ENCODE peak calls at places on chromosome 12, in six cellular contexts. N is HepG2, D is foreskin fibroblast, M is cardiac muscle cell, S is ascending aorta, A is colonic mucosa. J is an unnamed sample.
A peak's percentile ranks its signal among the peaks of the same experiment; 100 is the strongest.

GRCh38 chr12:78101181-78101876 is 270.6 kb downstream of the NAV3 start:
- DNase-seq in N (no peak), D (no peak), M (no peak), S (no peak), A (no peak), J (no peak)

GRCh38 chr12:78711954-78712353 is 152.6 kb upstream of the SYT1 start:
- DNase-seq in N (no peak), D (no peak), M (no peak), S (no peak), A (no peak), J (no peak)

GRCh38 chr12:68873316-68873715 is 59.7 kb downstream of the CPM start:
- DNase-seq in N (no peak), D (no peak), M (no peak), S (no peak), A (no peak), J (no peak)

GRCh38 chr12:117441751-117442150 is 80.3 kb upstream of the NOS1 start:
- DNase-seq in N (no peak), D (peak; percentile 5), M (no peak), S (no peak), A (no peak), J (peak; percentile 12)

GRCh38 chr12:42213954-42214426 is 24.1 kb downstream of the YAF2 start:
- DNase-seq in N (no peak), D (peak; percentile 56), M (peak; percentile 85), S (peak; percentile 71), A (no peak), J (peak; percentile 38)

GRCh38 chr12:131487379-131488129 is 223.3 kb upstream of the SFSWAP start:
- DNase-seq in N (no peak), D (no peak), M (no peak), S (no peak), A (no peak), J (no peak)

GRCh38 chr12:3148366-3149000 is 71.3 kb downstream of the TSPAN9 start:
- DNase-seq in N (no peak), D (no peak), M (no peak), S (no peak), A (no peak), J (no peak)

GRCh38 chr12:115023279-115023678 is 339.3 kb upstream of the TBX3 start:
- DNase-seq in N (no peak), D (peak; percentile 88), M (no peak), S (no peak), A (peak; percentile 20), J (peak; percentile 19)

GRCh38 chr12:118064608-118065007 is 3.6 kb upstream of the WSB2 start:
- DNase-seq in N (no peak), D (peak; percentile 14), M (no peak), S (no peak), A (no peak), J (no peak)

GRCh38 chr12:56785874-56786273 is 22.8 kb downstream of the HSD17B6 start:
- DNase-seq in N (no peak), D (no peak), M (no peak), S (no peak), A (no peak), J (no peak)

GRCh38 chr12:48000878-48001321 is 3.4 kb downstream of the COL2A1 start:
- DNase-seq in N (no peak), D (peak; percentile 80), M (peak; percentile 78), S (no peak), A (no peak), J (peak; percentile 16)

GRCh38 chr12:21771311-21771710 is 3.2 kb downstream of the KCNJ8 start:
- DNase-seq in N (no peak), D (peak; percentile 12), M (no peak), S (no peak), A (no peak), J (no peak)

GRCh38 chr12:49959570-49960473 is 1.9 kb upstream of the AQP5 start:
- DNase-seq in N (no peak), D (no peak), M (peak; percentile 40), S (no peak), A (no peak), J (no peak)

GRCh38 chr12:34399631-34400422 is 377.5 kb downstream of the ALG10 start:
- DNase-seq in N (no peak), D (no peak), M (no peak), S (peak; percentile 33), A (peak; percentile 9), J (no peak)

GRCh38 chr12:67484788-67485480 is 163.6 kb upstream of the DYRK2 start:
- DNase-seq in N (no peak), D (no peak), M (no peak), S (no peak), A (no peak), J (no peak)

GRCh38 chr12:132639996-132640520 is 21.5 kb downstream of the P2RX2 start:
- DNase-seq in N (no peak), D (no peak), M (no peak), S (no peak), A (no peak), J (no peak)

GRCh38 chr12:114665411-114666181 is 18.4 kb downstream of the TBX3 start:
- DNase-seq in N (no peak), D (peak; percentile 75), M (no peak), S (no peak), A (no peak), J (no peak)

GRCh38 chr12:51421266-51421884 is 3.3 kb upstream of the SLC4A8 start:
- DNase-seq in N (peak; percentile 48), D (peak; percentile 87), M (peak; percentile 85), S (no peak), A (peak; percentile 66), J (peak; percentile 53)

GRCh38 chr12:112473056-112473455 is 54.3 kb downstream of the PTPN11 start:
- DNase-seq in N (no peak), D (peak; percentile 7), M (no peak), S (no peak), A (no peak), J (no peak)

GRCh38 chr12:108004368-108004767 is 124.7 kb upstream of the WSCD2 start:
- DNase-seq in N (no peak), D (peak; percentile 2), M (peak; percentile 71), S (no peak), A (no peak), J (no peak)

GRCh38 chr12:43550831-43551270 is 1.2 kb downstream of the ADAMTS20 start:
- DNase-seq in N (no peak), D (no peak), M (peak; percentile 31), S (no peak), A (no peak), J (no peak)

GRCh38 chr12:29782821-29783772 is 645 bp downstream of the TMTC1 start:
- DNase-seq in N (no peak), D (peak; percentile 73), M (peak; percentile 69), S (peak; percentile 69), A (peak; percentile 18), J (no peak)

GRCh38 chr12:77204055-77204454 is 138.7 kb upstream of the E2F7 start:
- DNase-seq in N (no peak), D (no peak), M (peak; percentile 14), S (no peak), A (no peak), J (no peak)

GRCh38 chr12:22299294-22299912 is 35.1 kb downstream of the ST8SIA1 start:
- DNase-seq in N (no peak), D (no peak), M (no peak), S (no peak), A (no peak), J (no peak)

GRCh38 chr12:98745578-98746391 is 100.7 kb downstream of the APAF1 start:
- DNase-seq in N (no peak), D (peak; percentile 58), M (peak; percentile 19), S (no peak), A (no peak), J (no peak)

GRCh38 chr12:122979908-122980191 is 631 bp upstream of the ARL6IP4 start:
- DNase-seq in N (no peak), D (no peak), M (no peak), S (no peak), A (no peak), J (no peak)

GRCh38 chr12:122979001-122979907 is 1.2 kb upstream of the ARL6IP4 start:
- DNase-seq in N (no peak), D (no peak), M (no peak), S (no peak), A (no peak), J (no peak)

GRCh38 chr12:122981587-122982493 is 1.4 kb downstream of the ARL6IP4 start:
- DNase-seq in N (no peak), D (no peak), M (no peak), S (no peak), A (no peak), J (no peak)

GRCh38 chr12:122981036-122981471 is 573 bp downstream of the ARL6IP4 start:
- DNase-seq in N (no peak), D (peak; percentile 62), M (no peak), S (no peak), A (no peak), J (no peak)

DNA sequence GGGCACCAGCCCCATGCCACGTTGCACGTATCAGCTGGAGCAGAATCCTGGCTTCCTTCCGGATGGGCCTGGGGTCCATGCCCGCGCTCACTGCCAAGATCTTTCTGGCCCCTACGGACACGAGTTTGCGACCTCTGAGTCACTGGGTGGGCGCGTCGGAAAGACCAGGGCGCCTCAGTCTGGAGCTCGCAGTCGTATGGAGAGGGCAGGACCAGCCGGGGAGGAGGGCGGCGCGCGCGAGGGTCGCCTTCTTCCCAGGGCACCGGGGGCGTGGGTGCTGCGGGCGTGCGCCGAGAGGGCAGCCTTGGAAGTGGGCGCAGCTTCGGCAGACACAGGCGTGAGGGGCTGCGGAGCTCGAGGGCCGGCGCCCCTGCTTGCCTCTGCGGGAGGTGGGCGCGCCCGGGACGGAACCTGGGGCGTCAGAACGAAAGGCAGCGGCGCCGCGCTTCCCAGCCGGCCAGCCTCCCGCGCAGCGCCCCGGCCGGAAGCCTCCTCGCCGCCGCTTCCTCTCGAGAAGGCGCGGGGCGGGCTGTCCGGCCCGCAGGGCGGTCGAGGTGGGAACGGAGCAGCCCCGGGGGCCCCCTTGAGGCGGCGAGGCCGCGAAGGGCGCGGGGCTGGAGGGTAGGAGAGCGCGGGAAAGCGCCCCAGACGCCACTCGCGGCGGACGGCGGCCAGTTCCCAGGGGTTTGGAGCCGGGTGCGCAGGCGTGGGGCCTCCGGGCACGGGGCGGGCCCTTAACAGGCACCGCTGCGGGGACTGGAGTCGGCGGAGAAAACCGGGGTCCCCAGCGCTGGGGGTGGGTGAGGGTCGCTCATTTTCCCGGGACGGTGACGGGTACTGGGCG is at the start of gene ARL6IP4:
- DNase-seq in N (no peak), D (peak; percentile 88), M (peak; percentile 82), S (peak; percentile 73), A (peak; percentile 57), J (no peak)
- TF ChIP-seq CTCF in N (no peak), D (no peak), M (no peak), S (peak; percentile 21), A (no peak), J (no peak)

GRCh38 chr12:65916991-65917676 is 92.9 kb downstream of the HMGA2 start:
- DNase-seq in N (no peak), D (no peak), M (no peak), S (no peak), A (no peak), J (no peak)
- H3K4me3 ChIP-seq in N (no peak overlapping the region), D (no peak overlapping the region), M (no peak overlapping the region), S (no peak overlapping the region), A (no peak overlapping the region), J (no peak overlapping the region)

DNA sequence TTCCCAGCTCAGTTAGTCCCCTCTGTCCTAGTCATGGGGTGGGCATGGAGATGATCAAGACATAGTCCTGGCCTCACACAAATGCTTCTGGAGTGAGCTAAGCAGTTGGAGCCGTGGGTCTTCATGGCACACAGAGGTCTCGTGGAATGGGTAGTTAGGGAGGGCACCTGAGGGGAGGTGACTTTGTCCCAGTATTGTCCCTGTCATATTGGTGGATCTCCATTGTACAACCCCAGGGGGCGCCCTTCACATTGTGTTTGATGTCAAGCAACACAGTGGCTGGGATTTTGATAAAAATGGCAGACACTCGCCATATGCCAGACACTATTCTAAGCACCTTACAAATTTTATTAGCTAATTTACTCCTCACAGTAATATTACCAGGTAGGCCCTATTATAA is 175.4 kb upstream of the LHX5 start:
- DNase-seq in N (peak; percentile 13), D (no peak), M (no peak), S (no peak), A (no peak), J (no peak)
- TF ChIP-seq CTCF in N (peak; percentile 53), D (no peak), M (peak; percentile 16), S (no peak), A (no peak), J (no peak)

GRCh38 chr12:120817559-120818330 is 86.4 kb downstream of the SPPL3 start:
- DNase-seq in N (no peak), D (no peak), M (no peak), S (no peak), A (no peak), J (no peak)
- H3K4me3 ChIP-seq in N (no peak overlapping the region), D (no peak overlapping the region), M (no peak overlapping the region), S (no peak overlapping the region), A (no peak overlapping the region), J (no peak overlapping the region)

J was measured in astrocyte of the cerebellum.